ENCODE peak calls at places on chromosome 1, in five cellular contexts. T is GM13977, M is NCI-H2171 treated with DMSO at 0.1 percent for 48 hours, E is H7, W is tibial nerve. G is an unnamed sample.

GRCh38 chr1:68100571-68100970 is 50.1 kb upstream of the DIRAS3 start:
- DNase-seq in W (no peak), T (no peak), E (no peak), M (no peak), G (no peak)

GRCh38 chr1:3899776-3900149 is 309 bp downstream of the C1orf174 start:
- DNase-seq in W (no peak), M (no peak), T (no peak), E (peak; percentile 88), G (peak; percentile 88)

GRCh38 chr1:15171271-15171908 is 17.8 kb downstream of the TMEM51 start:
- DNase-seq in W (no peak), E (peak; percentile 57), T (no peak), M (no peak), G (peak; percentile 56)

GRCh38 chr1:30879940-30880339 is 28.6 kb downstream of the SDC3 start:
- DNase-seq in M (peak; percentile 60), T (no peak), E (peak; percentile 90), W (no peak), G (peak; percentile 93)

GRCh38 chr1:98681812-98682211 is 20.3 kb downstream of the SNX7 start:
- DNase-seq in W (no peak), M (no peak), E (no peak), T (no peak), G (no peak)

GRCh38 chr1:55155522-55155921 is 59.6 kb downstream of the USP24 start:
- DNase-seq in M (peak; percentile 16), W (no peak), T (no peak), E (no peak), G (peak; percentile 62)

GRCh38 chr1:155196103-155196892 is 11.4 kb downstream of the THBS3 start:
- DNase-seq in T (no peak), W (no peak), M (no peak), E (peak; percentile 96), G (peak; percentile 99)

GRCh38 chr1:90133133-90133532 is 138.2 kb downstream of the ZNF326 start:
- DNase-seq in W (no peak), M (peak; percentile 19), E (peak; percentile 33), T (peak; percentile 16), G (peak; percentile 83)

GRCh38 chr1:205667909-205668643 is 12.2 kb downstream of the SLC45A3 start:
- DNase-seq in T (peak; percentile 34), W (no peak), E (peak; percentile 14), M (no peak), G (no peak)

GRCh38 chr1:52523376-52523775 is 29.5 kb downstream of the TUT4 start:
- DNase-seq in E (no peak), T (no peak), W (no peak), M (no peak), G (no peak)

GRCh38 chr1:12112711-12113161 is 49.6 kb downstream of the TNFRSF8 start:
- DNase-seq in E (no peak), T (no peak), W (no peak), M (no peak), G (no peak)

GRCh38 chr1:218383681-218384080 is 38.5 kb downstream of the TGFB2 start:
- DNase-seq in M (no peak), W (no peak), T (no peak), E (no peak), G (no peak)

GRCh38 chr1:92298213-92298572 is 594 bp downstream of the GLMN start:
- DNase-seq in T (no peak), M (no peak), W (no peak), E (no peak), G (no peak)

GRCh38 chr1:33175865-33176264 is 6.0 kb downstream of the TRIM62 start:
- DNase-seq in W (no peak), T (no peak), M (no peak), E (peak; percentile 3), G (no peak)

GRCh38 chr1:73105755-73106154 is 823.4 kb upstream of the NEGR1 start:
- DNase-seq in M (no peak), T (no peak), E (peak; percentile 2), W (no peak), G (no peak)

GRCh38 chr1:117607471-117607870 is 1.6 kb downstream of the TENT5C start:
- DNase-seq in M (no peak), W (no peak), E (peak; percentile 56), T (no peak), G (peak; percentile 74)

GRCh38 chr1:174465855-174466254 is 18.1 kb downstream of the GPR52 start:
- DNase-seq in E (no peak), W (no peak), M (no peak), T (no peak), G (no peak)

GRCh38 chr1:39631361-39632331 is 7.8 kb downstream of the HEYL start:
- DNase-seq in W (no peak), T (no peak), M (no peak), E (no peak), G (no peak)